ENCODE peak calls at places on chromosomes 4 and X, in five cellular contexts. One of them, this sample, is unnamed.

GRCh38 chr4:76830612-76831474 is 67.1 kb downstream of the SOWAHB start:
- DNase-seq in OCI-M1: no peak
- DNase-seq in endodermal cell: peak
- DNase-seq in amniotic stem cell: peak
- DNase-seq in endothelial cell: peak
- DNase-seq in this sample: peak

GRCh38 chr4:3688018-3688998 is 77.9 kb upstream of the ADRA2C start:
- DNase-seq in OCI-M1: no peak
- DNase-seq in endodermal cell: no peak
- DNase-seq in amniotic stem cell: no peak
- DNase-seq in endothelial cell: no peak
- DNase-seq in this sample: no peak

GRCh38 chr4:96228463-96228862 is 388.6 kb downstream of the PDHA2 start:
- DNase-seq in OCI-M1: peak
- DNase-seq in endodermal cell: no peak
- DNase-seq in amniotic stem cell: no peak
- DNase-seq in endothelial cell: no peak
- DNase-seq in this sample: no peak

GRCh38 chr4:152640058-152640921 is 39.5 kb downstream of the TMEM154 start:
- DNase-seq in OCI-M1: peak
- DNase-seq in endodermal cell: no peak
- DNase-seq in amniotic stem cell: no peak
- DNase-seq in endothelial cell: no peak
- DNase-seq in this sample: no peak

GRCh38 chr4:141702472-141703182 is 66.2 kb downstream of the IL15 start:
- DNase-seq in OCI-M1: peak
- DNase-seq in endodermal cell: peak
- DNase-seq in amniotic stem cell: no peak
- DNase-seq in endothelial cell: no peak
- DNase-seq in this sample: no peak

GRCh38 chrX:49915352-49916222 is 6.8 kb upstream of the CLCN5 start:
- DNase-seq in OCI-M1: peak
- DNase-seq in endodermal cell: peak
- DNase-seq in amniotic stem cell: peak
- DNase-seq in endothelial cell: peak
- DNase-seq in this sample: peak

GRCh38 chr4:93830090-93830818 is 1.7 kb downstream of the ATOH1 start:
- DNase-seq in OCI-M1: no peak
- DNase-seq in endodermal cell: no peak
- DNase-seq in amniotic stem cell: no peak
- DNase-seq in endothelial cell: no peak
- DNase-seq in this sample: no peak

GRCh38 chr4:138647433-138647832 is 368.1 kb upstream of the NOCT start:
- DNase-seq in OCI-M1: no peak
- DNase-seq in endodermal cell: peak
- DNase-seq in amniotic stem cell: no peak
- DNase-seq in endothelial cell: no peak
- DNase-seq in this sample: peak

GRCh38 chr4:69038582-69038981 is 57.7 kb upstream of the UGT2B7 start:
- DNase-seq in OCI-M1: peak
- DNase-seq in endodermal cell: no peak
- DNase-seq in amniotic stem cell: no peak
- DNase-seq in endothelial cell: no peak
- DNase-seq in this sample: no peak

GRCh38 chr4:3476341-3476747 is 13.2 kb downstream of the DOK7 start:
- DNase-seq in OCI-M1: no peak
- DNase-seq in endodermal cell: no peak
- DNase-seq in amniotic stem cell: no peak
- DNase-seq in endothelial cell: no peak
- DNase-seq in this sample: no peak

GRCh38 chrX:10156199-10157031 is at the start of gene CLCN4:
- DNase-seq in OCI-M1: peak
- DNase-seq in endodermal cell: peak
- DNase-seq in amniotic stem cell: no peak
- DNase-seq in endothelial cell: peak
- DNase-seq in this sample: peak

GRCh38 chrX:19592952-19593351 is 77.6 kb upstream of the MAP3K15 start:
- DNase-seq in OCI-M1: no peak
- DNase-seq in endodermal cell: no peak
- DNase-seq in amniotic stem cell: no peak
- DNase-seq in endothelial cell: no peak
- DNase-seq in this sample: no peak

GRCh38 chrX:120560405-120560841 is 339 bp downstream of the CUL4B start:
- DNase-seq in OCI-M1: peak
- DNase-seq in endodermal cell: no peak
- DNase-seq in amniotic stem cell: peak
- DNase-seq in endothelial cell: peak
- DNase-seq in this sample: no peak

GRCh38 chr4:77710125-77710524 is 104.5 kb downstream of the CXCL13 start:
- DNase-seq in OCI-M1: no peak
- DNase-seq in endodermal cell: no peak
- DNase-seq in amniotic stem cell: no peak
- DNase-seq in endothelial cell: no peak
- DNase-seq in this sample: no peak

GRCh38 chr4:106032851-106033286 is 137.6 kb downstream of the NPNT start:
- DNase-seq in OCI-M1: no peak
- DNase-seq in endodermal cell: no peak
- DNase-seq in amniotic stem cell: no peak
- DNase-seq in endothelial cell: no peak
- DNase-seq in this sample: no peak

GRCh38 chrX:134469481-134469880 is 9.5 kb downstream of the HPRT1 start:
- DNase-seq in OCI-M1: peak
- DNase-seq in endodermal cell: no peak
- DNase-seq in amniotic stem cell: no peak
- DNase-seq in endothelial cell: no peak
- DNase-seq in this sample: no peak

GRCh38 chr4:27129871-27130277 is 269.2 kb downstream of the STIM2 start:
- DNase-seq in OCI-M1: no peak
- DNase-seq in endodermal cell: peak
- DNase-seq in amniotic stem cell: no peak
- DNase-seq in endothelial cell: no peak
- DNase-seq in this sample: no peak

GRCh38 chr4:142314686-142315085 is 531.4 kb downstream of the INPP4B start:
- DNase-seq in OCI-M1: no peak
- DNase-seq in endodermal cell: no peak
- DNase-seq in amniotic stem cell: no peak
- DNase-seq in endothelial cell: no peak
- DNase-seq in this sample: no peak

GRCh38 chrX:154836163-154836562 is 1.7 kb upstream of the SMIM9 start:
- DNase-seq in OCI-M1: no peak
- DNase-seq in endodermal cell: no peak
- DNase-seq in amniotic stem cell: no peak
- DNase-seq in endothelial cell: no peak
- DNase-seq in this sample: no peak

GRCh38 chr4:154466336-154466735 is 25.3 kb downstream of the DCHS2 start:
- DNase-seq in OCI-M1: no peak
- DNase-seq in endodermal cell: no peak
- DNase-seq in amniotic stem cell: no peak
- DNase-seq in endothelial cell: no peak
- DNase-seq in this sample: no peak

GRCh38 chr4:150354214-150354796 is 227.6 kb upstream of the MAB21L2 start:
- DNase-seq in OCI-M1: no peak
- DNase-seq in endodermal cell: no peak
- DNase-seq in amniotic stem cell: no peak
- DNase-seq in endothelial cell: no peak
- DNase-seq in this sample: no peak

GRCh38 chr4:181261279-181261678 is 981.9 kb upstream of the TENM3 start:
- DNase-seq in OCI-M1: peak
- DNase-seq in endodermal cell: peak
- DNase-seq in amniotic stem cell: peak
- DNase-seq in endothelial cell: peak
- DNase-seq in this sample: no peak